ENCODE peak calls at places on chromosomes 11 and 22, in nine cellular contexts. G, W, E, B, D, Z, H, X and F are unnamed samples.

GRCh38 chr11:22522225-22522624 is 103.4 kb downstream of the FANCF start:
- DNase-seq in G (no peak), X (no peak), E (no peak), W (no peak), H (no peak), Z (no peak), D (no peak), B (no peak), F (no peak)

GRCh38 chr11:45154276-45154675 is 7.8 kb downstream of the PRDM11 start:
- DNase-seq in Z (no peak), E (no peak), B (no peak), X (no peak), G (no peak), H (no peak), D (no peak), W (no peak), F (no peak)

GRCh38 chr22:47570300-47570685 is 807.8 kb downstream of the TBC1D22A start:
- DNase-seq in B (no peak), E (no peak), X (no peak), D (no peak), H (no peak), W (no peak), G (no peak), Z (no peak), F (no peak)

GRCh38 chr11:100574894-100575769 is 112.0 kb upstream of the ARHGAP42 start:
- DNase-seq in E (no peak), W (no peak), X (no peak), D (no peak), G (peak; percentile 43), Z (peak; percentile 13), B (peak; percentile 24), H (no peak), F (no peak)

GRCh38 chr11:10327254-10327653 is 22.4 kb downstream of the ADM start:
- DNase-seq in E (no peak), W (no peak), H (no peak), X (no peak), B (no peak), D (no peak), Z (no peak), G (no peak), F (no peak)

GRCh38 chr11:43866520-43866919 is 14.1 kb upstream of the ALKBH3 start:
- DNase-seq in X (no peak), H (no peak), E (no peak), D (no peak), W (no peak), B (no peak), G (no peak), Z (no peak), F (no peak)

GRCh38 chr11:42494459-42494858 is 817.3 kb upstream of the API5 start:
- DNase-seq in E (no peak), B (no peak), G (no peak), Z (no peak), H (no peak), W (no peak), X (no peak), D (no peak), F (no peak)

GRCh38 chr11:11691296-11692141 is 69.7 kb upstream of the GALNT18 start:
- DNase-seq in G (no peak), D (no peak), W (no peak), H (no peak), E (no peak), B (no peak), Z (no peak), X (no peak), F (no peak)

GRCh38 chr11:102110761-102111010 is 439 bp downstream of the YAP1 start:
- DNase-seq in B (no peak), D (no peak), Z (no peak), H (no peak), W (peak; percentile 9), G (no peak), E (peak; percentile 13), X (no peak), F (no peak)

GRCh38 chr22:18966748-18967147 is 30.7 kb upstream of the PRODH start:
- DNase-seq in W (no peak), E (no peak), Z (no peak), H (no peak), G (no peak), X (no peak), D (no peak), B (no peak), F (no peak)

GRCh38 chr11:73201888-73202810 is 15.9 kb upstream of the P2RY2 start:
- DNase-seq in X (peak; percentile 77), E (no peak), D (peak; percentile 3), H (no peak), W (no peak), B (no peak), Z (no peak), G (no peak), F (no peak)

GRCh38 chr11:128814856-128815705 is 52.0 kb downstream of the KCNJ1 start:
- DNase-seq in W (no peak), G (no peak), D (peak; percentile 56), H (peak; percentile 80), B (peak; percentile 76), X (no peak), Z (no peak), E (peak; percentile 24), F (no peak)

GRCh38 chr11:64745219-64745522 is 1.2 kb upstream of the RASGRP2 start:
- DNase-seq in E (no peak), X (no peak), G (no peak), B (no peak), Z (no peak), W (peak; percentile 85), H (peak; percentile 88), D (peak; percentile 71), F (peak; percentile 75)

GRCh38 chr11:47714554-47715081 is 551 bp downstream of the AGBL2 start:
- DNase-seq in G (peak; percentile 11), H (no peak), X (no peak), E (peak; percentile 15), W (peak; percentile 21), Z (no peak), D (no peak), B (peak; percentile 56), F (peak; percentile 29)

GRCh38 chr11:104873252-104873651 is 25.0 kb downstream of the CASP12 start:
- DNase-seq in G (no peak), H (no peak), W (no peak), B (no peak), D (no peak), X (no peak), Z (no peak), E (peak; percentile 3), F (no peak)

GRCh38 chr11:100981196-100981824 is 148.3 kb downstream of the PGR start:
- DNase-seq in D (no peak), E (no peak), Z (no peak), B (peak; percentile 22), X (no peak), H (no peak), G (no peak), W (no peak), F (no peak)

GRCh38 chr11:79486239-79486984 is 45.6 kb upstream of the TENM4 start:
- DNase-seq in Z (no peak), D (no peak), W (no peak), X (no peak), E (no peak), B (peak; percentile 11), G (no peak), H (no peak), F (no peak)

GRCh38 chr22:40487663-40488249 is 117.4 kb downstream of the SGSM3 start:
- DNase-seq in H (no peak), X (peak; percentile 52), D (no peak), E (no peak), W (no peak), B (no peak), Z (no peak), G (peak; percentile 50), F (no peak)

GRCh38 chr22:23677701-23677995 is 13.2 kb upstream of the RGL4 start:
- DNase-seq in G (no peak), D (no peak), X (no peak), H (no peak), B (no peak), W (no peak), E (no peak), Z (no peak), F (no peak)

GRCh38 chr11:35163707-35164496 is 24.9 kb downstream of the CD44 start:
- DNase-seq in G (no peak), H (no peak), E (no peak), Z (no peak), X (no peak), W (peak; percentile 39), B (no peak), D (no peak), F (no peak)

GRCh38 chr22:24230911-24231656 is 13.8 kb downstream of the GGT5 start:
- DNase-seq in B (no peak), Z (no peak), D (no peak), W (peak; percentile 73), G (no peak), X (no peak), H (no peak), E (no peak), F (peak; percentile 65)

DNA sequence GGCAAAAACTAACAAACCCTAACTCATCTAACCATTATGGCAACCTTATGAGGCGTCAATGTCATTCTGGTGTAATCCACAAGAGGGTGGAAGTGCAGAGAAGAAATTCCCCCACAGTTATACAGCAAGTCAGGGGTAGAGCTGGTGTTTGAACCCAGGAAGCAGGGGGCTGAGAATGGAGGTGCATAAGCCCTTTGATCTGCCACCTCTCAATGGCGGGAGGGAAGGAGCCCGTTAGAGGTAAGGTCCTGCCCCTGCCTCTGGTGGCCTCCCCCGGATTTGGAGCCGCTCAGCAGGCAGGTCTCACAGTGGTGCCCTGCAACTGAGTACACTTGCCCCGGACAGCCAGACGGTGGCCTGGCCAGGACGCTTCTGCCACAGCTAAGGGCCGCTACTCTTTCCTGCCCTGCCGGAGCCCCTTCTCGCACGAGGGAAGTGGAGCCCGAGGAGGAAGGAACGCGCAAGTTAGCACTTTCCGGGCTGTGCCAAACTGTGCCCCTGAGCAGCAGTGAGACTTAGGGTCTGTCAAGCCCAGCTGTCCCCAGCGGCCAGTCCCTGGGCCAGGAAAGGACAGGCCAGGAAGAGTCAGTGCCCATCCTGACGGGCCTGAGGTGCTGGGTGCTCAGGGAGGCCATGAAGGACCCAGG is 1.1 kb downstream of the FXYD2 start:
- DNase-seq in D (no peak), G (peak; percentile 25), B (no peak), Z (no peak), X (no peak), W (peak; percentile 44), E (no peak), H (no peak), F (no peak)
- TF ChIP-seq CTCF in D (no peak), G (no peak), B (peak; percentile 41), Z (peak; percentile 38), X (peak; percentile 40), W (peak; percentile 58), E (no peak), H (peak; percentile 40), F (no peak)

GRCh38 chr11:62671604-62672528 is at the start of the genes LBHD1 and UQCC3:
- DNase-seq in Z (peak; percentile 79), H (peak; percentile 84), B (peak; percentile 85), D (peak; percentile 73), E (peak; percentile 80), W (peak; percentile 71), X (peak; percentile 82), G (peak; percentile 92), F (peak; percentile 73)
- H3K27ac ChIP-seq in Z (peak within 1 kb of the TSS; percentile 98), H (peak within 1 kb of the TSS; percentile 93), B (peak within 1 kb of the TSS; percentile 62), D (peak within 1 kb of the TSS; percentile 86), E (peak within 1 kb of the TSS; percentile 94), W (peak within 1 kb of the TSS; percentile 77), X (peak within 1 kb of the TSS; percentile 79), G (peak within 1 kb of the TSS; percentile 97), F (peak within 1 kb of the TSS; percentile 89)

GRCh38 chr11:120013325-120014250 is 124.3 kb downstream of the TRIM29 start:
- DNase-seq in W (no peak), E (peak; percentile 50), B (peak; percentile 40), G (peak; percentile 35), D (no peak), Z (peak; percentile 37), H (peak; percentile 42), X (peak; percentile 43), F (no peak)
- TF ChIP-seq CTCF in W (no peak), E (peak; percentile 52), B (peak; percentile 98), G (peak; percentile 36), D (peak; percentile 53), Z (peak; percentile 94), H (peak; percentile 75), X (peak; percentile 82), F (no peak)

GRCh38 chr11:65915821-65916251 is 3.0 kb downstream of the C11orf68 start:
- DNase-seq in D (peak; percentile 95), Z (peak; percentile 89), B (peak; percentile 94), G (peak; percentile 94), E (peak; percentile 95), W (no peak), X (peak; percentile 97), H (peak; percentile 71), F (peak; percentile 80)
- H3K27ac ChIP-seq in D (peak overlapping the region; percentile 90), Z (peak overlapping the region; percentile 95), B (peak overlapping the region; percentile 92), G (peak overlapping the region; percentile 93), E (peak overlapping the region; percentile 93), W (no peak overlapping the region), X (peak overlapping the region; percentile 90), H (peak overlapping the region; percentile 97), F (peak overlapping the region; percentile 84)